ENCODE peak calls at places on chromosomes 13 and 19, in ten cellular contexts. M, R, V, P, Q, C, U, F, G and S are unnamed samples.

GRCh38 chr13:40275155-40275554 is 391.3 kb downstream of the FOXO1 start:
- DNase-seq in V (no peak), F (no peak), Q (no peak), R (no peak), M (no peak), C (no peak), G (no peak), P (no peak), U (no peak), S (no peak)

GRCh38 chr19:16470911-16471811 is 609 bp downstream of the EPS15L1 start:
- DNase-seq in V (no peak), G (no peak), R (peak), C (peak), F (peak), U (no peak), P (peak), Q (no peak), M (no peak), S (peak)

GRCh38 chr19:54434862-54435174 is 14.2 kb upstream of the LENG8 start:
- DNase-seq in Q (no peak), G (no peak), C (no peak), F (no peak), M (no peak), V (no peak), U (no peak), R (no peak), P (no peak), S (no peak)

GRCh38 chr13:74114202-74114601 is 20.0 kb downstream of the KLF12 start:
- DNase-seq in Q (no peak), U (no peak), G (no peak), V (no peak), C (peak), R (no peak), M (no peak), F (peak), P (no peak), S (no peak)

GRCh38 chr19:7614859-7615741 is 14.2 kb downstream of the XAB2 start:
- DNase-seq in G (no peak), V (no peak), C (no peak), U (no peak), P (no peak), F (no peak), Q (no peak), R (no peak), M (no peak), S (no peak)

GRCh38 chr13:50389726-50390125 is 374.5 kb downstream of the KCNRG start:
- DNase-seq in G (no peak), U (no peak), P (no peak), F (no peak), C (no peak), M (no peak), Q (no peak), V (no peak), R (no peak), S (no peak)

GRCh38 chr19:45995715-45996385 is 583 bp downstream of the CCDC61 start:
- DNase-seq in P (no peak), F (peak), R (no peak), V (no peak), C (peak), U (no peak), M (no peak), G (no peak), Q (no peak), S (no peak)

GRCh38 chr19:45275370-45275971 is 24.4 kb downstream of the MARK4 start:
- DNase-seq in V (no peak), U (no peak), G (no peak), Q (no peak), M (no peak), P (no peak), F (no peak), C (peak), R (no peak), S (no peak)

GRCh38 chr19:49343127-49343526 is 7.9 kb downstream of the CD37 start:
- DNase-seq in Q (no peak), V (no peak), C (no peak), M (no peak), G (no peak), U (no peak), P (no peak), R (no peak), F (no peak), S (no peak)

GRCh38 chr13:32587774-32588165 is 1.5 kb downstream of the PDS5B start:
- DNase-seq in V (no peak), G (no peak), F (peak), C (peak), U (no peak), Q (no peak), P (no peak), R (no peak), M (no peak), S (no peak)

GRCh38 chr19:55082023-55082851 is 6.6 kb downstream of the EPS8L1 start:
- DNase-seq in V (no peak), R (peak), F (peak), G (no peak), C (peak), M (no peak), Q (no peak), P (no peak), U (peak), S (no peak)

GRCh38 chr19:53004242-53004641 is 9.5 kb upstream of the ERVV-1 start:
- DNase-seq in C (no peak), F (no peak), U (no peak), V (no peak), Q (no peak), P (no peak), G (no peak), M (no peak), R (no peak), S (no peak)

GRCh38 chr19:23957660-23958281 is 43.1 kb downstream of the ZNF726 start:
- DNase-seq in G (no peak), C (peak), R (no peak), V (no peak), M (no peak), P (no peak), Q (no peak), U (no peak), F (peak), S (no peak)

GRCh38 chr13:31793246-31793645 is 53.9 kb downstream of the RXFP2 start:
- DNase-seq in V (no peak), P (no peak), Q (no peak), F (peak), U (no peak), G (no peak), M (no peak), C (peak), R (no peak), S (no peak)

GRCh38 chr19:43562698-43563241 is 12.6 kb downstream of the XRCC1 start:
- DNase-seq in U (peak), P (peak), V (no peak), Q (peak), R (no peak), G (peak), C (peak), F (peak), M (no peak), S (peak)

GRCh38 chr13:43331676-43332075 is 308.3 kb downstream of the DNAJC15 start:
- DNase-seq in U (no peak), C (peak), R (peak), P (no peak), V (no peak), M (no peak), F (peak), Q (no peak), G (no peak), S (no peak)

GRCh38 chr19:18259848-18260247 is 14.4 kb downstream of the IQCN start:
- DNase-seq in P (no peak), C (no peak), Q (no peak), U (no peak), G (no peak), V (no peak), R (no peak), F (no peak), M (no peak), S (no peak)

GRCh38 chr19:10115392-10116084 is 4.0 kb downstream of the P2RY11 start:
- DNase-seq in C (no peak), R (no peak), V (no peak), P (no peak), F (no peak), Q (no peak), U (no peak), M (no peak), G (no peak), S (no peak)

GRCh38 chr13:98476538-98476966 is 100.4 kb downstream of the STK24 start:
- DNase-seq in P (peak), R (no peak), G (peak), M (no peak), V (no peak), C (peak), Q (no peak), F (peak), U (no peak), S (peak)

GRCh38 chr13:46951516-46951915 is 54.7 kb upstream of the HTR2A start:
- DNase-seq in M (no peak), F (peak), U (no peak), C (no peak), R (no peak), V (no peak), Q (no peak), P (no peak), G (no peak), S (no peak)

GRCh38 chr19:38155453-38155852 is 68.6 kb downstream of the DPF1 start:
- DNase-seq in M (no peak), F (peak), R (peak), P (no peak), U (no peak), V (no peak), C (peak), G (no peak), Q (no peak), S (no peak)

GRCh38 chr13:33849211-33849610 is 31.3 kb downstream of the RFC3 start:
- DNase-seq in G (no peak), V (no peak), M (no peak), Q (no peak), R (no peak), P (no peak), F (no peak), C (no peak), U (no peak), S (no peak)

GRCh38 chr19:33883869-33884519 is 87.3 kb downstream of the KCTD15 start:
- DNase-seq in G (no peak), P (no peak), U (peak), V (no peak), M (peak), R (peak), Q (no peak), C (no peak), F (no peak), S (no peak)

GRCh38 chr13:26050568-26051230 is 1.1 kb downstream of the SHISA2 start:
- DNase-seq in U (no peak), M (no peak), C (no peak), V (no peak), G (peak), Q (peak), P (no peak), R (peak), F (peak), S (no peak)

GRCh38 chr19:43765109-43765876 is 10.5 kb upstream of the SMG9 start:
- DNase-seq in V (no peak), Q (no peak), M (no peak), P (peak), U (peak), R (no peak), C (peak), F (peak), G (peak), S (peak)

DNA sequence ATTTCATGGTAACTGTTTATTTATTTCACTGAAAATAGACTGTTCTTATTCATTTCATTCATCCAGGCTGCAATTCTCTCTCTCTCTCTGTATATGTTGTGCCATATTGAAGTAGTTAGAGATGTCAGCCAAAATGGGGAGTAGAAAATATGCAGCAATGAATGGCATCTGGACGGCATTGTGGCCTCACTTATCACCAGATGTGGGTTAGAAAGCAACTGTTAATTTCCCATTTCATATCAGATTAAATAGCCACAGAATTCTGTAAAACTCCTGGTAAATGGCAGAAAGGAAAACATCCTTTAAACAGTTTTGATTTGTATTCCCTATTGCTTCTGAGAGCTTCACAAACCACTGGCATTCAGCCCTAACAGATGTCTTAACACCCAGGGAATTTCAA is 1763.4 kb upstream of the MIR17HG start:
- DNase-seq in F (peak), V (no peak), M (no peak), R (no peak), G (no peak), P (no peak), C (no peak), Q (no peak), U (no peak), S (no peak)
- H3K4me3 ChIP-seq in F (no peak), V (no peak), M (no peak), R (no peak), G (no peak), P (no peak), C (no peak), Q (no peak), U (no peak), S (no peak)

DNA sequence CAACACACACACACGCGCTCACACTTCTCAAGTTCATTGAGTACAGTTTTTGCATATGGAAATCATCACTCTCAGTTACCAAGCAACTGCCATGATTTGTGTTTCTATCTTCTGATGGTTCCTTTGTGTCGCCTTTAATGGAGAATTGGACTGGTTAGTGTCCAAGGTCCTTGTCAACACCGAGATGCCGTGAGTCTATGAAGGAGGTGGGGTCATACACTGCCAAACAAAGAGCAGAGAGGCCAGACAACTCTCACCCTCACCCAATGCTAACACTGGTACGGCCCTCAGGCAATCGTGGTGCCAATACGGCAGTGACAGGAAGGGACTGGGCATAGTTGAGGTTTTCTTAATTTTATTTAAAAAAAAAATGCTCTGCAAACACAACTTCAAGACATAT is 9.6 kb upstream of the SERP2 start:
- DNase-seq in Q (no peak), C (no peak), V (no peak), U (peak), G (no peak), P (no peak), F (no peak), R (no peak), M (peak), S (no peak)
- H3K27ac ChIP-seq in Q (no peak), C (no peak), V (no peak), U (peak), G (no peak), P (no peak), F (no peak), R (peak), M (peak), S (no peak)

GRCh38 chr19:4057913-4058695 is 8.6 kb downstream of the ZBTB7A start:
- DNase-seq in R (no peak), P (peak), Q (no peak), F (peak), G (peak), C (peak), U (peak), M (peak), V (no peak), S (no peak)
- TF ChIP-seq CTCF in R (no peak), P (peak), Q (no peak), F (no peak), G (no peak), C (peak), U (no peak), M (no peak), V (no peak), S (no peak)

GRCh38 chr13:107867701-107868661 is 347.4 kb downstream of the LIG4 start:
- DNase-seq in R (peak), Q (peak), F (peak), U (no peak), C (peak), M (no peak), P (no peak), V (no peak), G (peak), S (no peak)
- H3K4me3 ChIP-seq in R (peak), Q (peak), F (peak), U (peak), C (peak), M (peak), P (peak), V (peak), G (peak), S (no peak)